ENCODE peak calls at places on chromosomes 1 and 21, in ten cellular contexts. One of them, this sample, is unnamed.
A peak's percentile ranks its signal among the peaks of the same experiment; 100 is the strongest.

GRCh38 chr1:54095543-54096286 is 42.3 kb downstream of the TCEANC2 start:
- DNase-seq in tibial nerve: no peak
- DNase-seq in A549: no peak
- DNase-seq in spleen: no peak
- DNase-seq in right lobe of liver: no peak
- DNase-seq in uterus: peak; percentile 39
- DNase-seq in endothelial cell of umbilical vein: peak; percentile 53
- DNase-seq in esophagus squamous epithelium: no peak
- DNase-seq in transverse colon: no peak
- DNase-seq in gastrocnemius medialis: no peak
- DNase-seq in this sample: no peak

GRCh38 chr1:220281159-220281574 is 8.9 kb upstream of the RAB3GAP2 start:
- DNase-seq in gastrocnemius medialis: no peak
- DNase-seq in transverse colon: no peak
- DNase-seq in esophagus squamous epithelium: no peak
- DNase-seq in tibial nerve: no peak
- DNase-seq in uterus: no peak
- DNase-seq in spleen: no peak
- DNase-seq in A549: peak; percentile 26
- DNase-seq in endothelial cell of umbilical vein: peak; percentile 53
- DNase-seq in right lobe of liver: no peak
- DNase-seq in this sample: no peak

GRCh38 chr21:32329776-32330175 is 31.1 kb downstream of the MRAP start:
- DNase-seq in right lobe of liver: peak; percentile 12
- DNase-seq in spleen: no peak
- DNase-seq in tibial nerve: no peak
- DNase-seq in A549: no peak
- DNase-seq in uterus: no peak
- DNase-seq in esophagus squamous epithelium: no peak
- DNase-seq in gastrocnemius medialis: no peak
- DNase-seq in endothelial cell of umbilical vein: peak; percentile 73
- DNase-seq in transverse colon: no peak
- DNase-seq in this sample: no peak

GRCh38 chr1:18288609-18289219 is 181.1 kb downstream of the IGSF21 start:
- DNase-seq in endothelial cell of umbilical vein: no peak
- DNase-seq in tibial nerve: no peak
- DNase-seq in transverse colon: no peak
- DNase-seq in right lobe of liver: no peak
- DNase-seq in spleen: no peak
- DNase-seq in uterus: no peak
- DNase-seq in esophagus squamous epithelium: no peak
- DNase-seq in gastrocnemius medialis: no peak
- DNase-seq in A549: no peak
- DNase-seq in this sample: no peak

GRCh38 chr1:91697322-91698260 is 188.4 kb downstream of the TGFBR3 start:
- DNase-seq in endothelial cell of umbilical vein: no peak
- DNase-seq in right lobe of liver: no peak
- DNase-seq in gastrocnemius medialis: no peak
- DNase-seq in esophagus squamous epithelium: no peak
- DNase-seq in spleen: no peak
- DNase-seq in uterus: no peak
- DNase-seq in transverse colon: no peak
- DNase-seq in A549: no peak
- DNase-seq in tibial nerve: no peak
- DNase-seq in this sample: no peak

GRCh38 chr1:21468597-21468996 is 28.7 kb downstream of the NBPF3 start:
- DNase-seq in gastrocnemius medialis: no peak
- DNase-seq in endothelial cell of umbilical vein: peak; percentile 16
- DNase-seq in esophagus squamous epithelium: no peak
- DNase-seq in A549: peak; percentile 33
- DNase-seq in tibial nerve: no peak
- DNase-seq in transverse colon: no peak
- DNase-seq in uterus: no peak
- DNase-seq in right lobe of liver: no peak
- DNase-seq in spleen: no peak
- DNase-seq in this sample: peak; percentile 80

GRCh38 chr1:165224504-165224903 is 132.0 kb downstream of the LMX1A start:
- DNase-seq in transverse colon: no peak
- DNase-seq in A549: no peak
- DNase-seq in gastrocnemius medialis: no peak
- DNase-seq in esophagus squamous epithelium: no peak
- DNase-seq in tibial nerve: no peak
- DNase-seq in right lobe of liver: no peak
- DNase-seq in endothelial cell of umbilical vein: no peak
- DNase-seq in spleen: no peak
- DNase-seq in uterus: no peak
- DNase-seq in this sample: no peak

GRCh38 chr21:21165063-21165645 is 166.9 kb downstream of the NCAM2 start:
- DNase-seq in A549: no peak
- DNase-seq in spleen: no peak
- DNase-seq in right lobe of liver: no peak
- DNase-seq in transverse colon: no peak
- DNase-seq in tibial nerve: peak; percentile 26
- DNase-seq in gastrocnemius medialis: no peak
- DNase-seq in esophagus squamous epithelium: no peak
- DNase-seq in uterus: no peak
- DNase-seq in endothelial cell of umbilical vein: no peak
- DNase-seq in this sample: no peak

GRCh38 chr1:152104854-152105253 is 10.4 kb downstream of the TCHH start:
- DNase-seq in spleen: no peak
- DNase-seq in right lobe of liver: no peak
- DNase-seq in endothelial cell of umbilical vein: no peak
- DNase-seq in esophagus squamous epithelium: no peak
- DNase-seq in A549: no peak
- DNase-seq in transverse colon: no peak
- DNase-seq in gastrocnemius medialis: no peak
- DNase-seq in uterus: no peak
- DNase-seq in tibial nerve: no peak
- DNase-seq in this sample: no peak

GRCh38 chr21:31132574-31133242 is 94.4 kb upstream of the KRTAP19-8 start:
- DNase-seq in spleen: no peak
- DNase-seq in A549: no peak
- DNase-seq in tibial nerve: no peak
- DNase-seq in esophagus squamous epithelium: no peak
- DNase-seq in gastrocnemius medialis: no peak
- DNase-seq in transverse colon: peak; percentile 43
- DNase-seq in uterus: no peak
- DNase-seq in endothelial cell of umbilical vein: no peak
- DNase-seq in right lobe of liver: no peak
- DNase-seq in this sample: no peak

GRCh38 chr1:89831462-89832113 is 10.8 kb downstream of the LRRC8D start:
- DNase-seq in tibial nerve: no peak
- DNase-seq in esophagus squamous epithelium: no peak
- DNase-seq in A549: no peak
- DNase-seq in gastrocnemius medialis: no peak
- DNase-seq in endothelial cell of umbilical vein: no peak
- DNase-seq in transverse colon: no peak
- DNase-seq in spleen: no peak
- DNase-seq in uterus: no peak
- DNase-seq in right lobe of liver: no peak
- DNase-seq in this sample: no peak

GRCh38 chr21:34132202-34132601 is 58.8 kb downstream of the MRPS6 start:
- DNase-seq in uterus: no peak
- DNase-seq in right lobe of liver: no peak
- DNase-seq in tibial nerve: no peak
- DNase-seq in gastrocnemius medialis: peak; percentile 49
- DNase-seq in esophagus squamous epithelium: no peak
- DNase-seq in A549: no peak
- DNase-seq in spleen: no peak
- DNase-seq in transverse colon: no peak
- DNase-seq in endothelial cell of umbilical vein: no peak
- DNase-seq in this sample: peak; percentile 77

GRCh38 chr21:34132905-34133304 is 59.5 kb downstream of the MRPS6 start:
- DNase-seq in transverse colon: no peak
- DNase-seq in esophagus squamous epithelium: no peak
- DNase-seq in endothelial cell of umbilical vein: no peak
- DNase-seq in uterus: no peak
- DNase-seq in spleen: no peak
- DNase-seq in gastrocnemius medialis: no peak
- DNase-seq in A549: no peak
- DNase-seq in tibial nerve: no peak
- DNase-seq in right lobe of liver: no peak
- DNase-seq in this sample: peak; percentile 26

GRCh38 chr21:34135330-34135729 is 62.0 kb downstream of the MRPS6 start:
- DNase-seq in endothelial cell of umbilical vein: no peak
- DNase-seq in A549: no peak
- DNase-seq in right lobe of liver: no peak
- DNase-seq in esophagus squamous epithelium: no peak
- DNase-seq in transverse colon: no peak
- DNase-seq in spleen: no peak
- DNase-seq in uterus: no peak
- DNase-seq in gastrocnemius medialis: no peak
- DNase-seq in tibial nerve: no peak
- DNase-seq in this sample: peak; percentile 29

GRCh38 chr21:34133392-34133791 is 60.0 kb downstream of the MRPS6 start:
- DNase-seq in endothelial cell of umbilical vein: no peak
- DNase-seq in tibial nerve: no peak
- DNase-seq in spleen: no peak
- DNase-seq in esophagus squamous epithelium: no peak
- DNase-seq in uterus: no peak
- DNase-seq in right lobe of liver: no peak
- DNase-seq in A549: no peak
- DNase-seq in gastrocnemius medialis: no peak
- DNase-seq in transverse colon: no peak
- DNase-seq in this sample: peak; percentile 55

DNA sequence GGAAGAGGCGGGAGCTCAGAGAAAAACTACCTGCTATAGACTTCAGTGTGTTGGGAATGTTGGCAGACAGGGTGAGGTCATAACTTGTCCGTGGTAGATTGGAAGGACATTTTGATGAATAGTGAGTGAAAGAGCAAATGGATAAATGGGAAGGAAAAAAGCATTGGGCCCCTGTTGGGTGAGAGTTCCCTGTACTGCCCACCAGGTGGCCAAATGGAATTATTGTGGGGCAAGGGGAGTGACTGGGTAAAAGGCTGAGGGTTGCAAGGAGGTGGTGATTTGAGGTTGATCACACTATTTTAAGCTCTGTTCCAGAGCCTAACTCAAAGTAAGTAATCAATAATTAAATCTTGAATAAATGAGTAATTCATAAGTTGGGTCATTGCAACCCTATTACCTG is 60.4 kb downstream of the MRPS6 start:
- DNase-seq in endothelial cell of umbilical vein: no peak
- DNase-seq in uterus: no peak
- DNase-seq in gastrocnemius medialis: no peak
- DNase-seq in tibial nerve: no peak
- DNase-seq in esophagus squamous epithelium: no peak
- DNase-seq in transverse colon: no peak
- DNase-seq in A549: no peak
- DNase-seq in spleen: no peak
- DNase-seq in right lobe of liver: no peak
- DNase-seq in this sample: no peak
- H3K9me3 ChIP-seq in endothelial cell of umbilical vein: no peaks in the 10 kb centered on the region
- H3K9me3 ChIP-seq in uterus: no peaks in the 10 kb centered on the region
- H3K9me3 ChIP-seq in gastrocnemius medialis: no peaks in the 10 kb centered on the region
- H3K9me3 ChIP-seq in tibial nerve: no peaks in the 10 kb centered on the region
- H3K9me3 ChIP-seq in esophagus squamous epithelium: no peaks in the 10 kb centered on the region
- H3K9me3 ChIP-seq in transverse colon: no peaks in the 10 kb centered on the region
- H3K9me3 ChIP-seq in A549: no peaks in the 10 kb centered on the region
- H3K9me3 ChIP-seq in spleen: peaks cover 16% of the 10 kb centered on the region
- H3K9me3 ChIP-seq in right lobe of liver: no peaks in the 10 kb centered on the region
- H3K9me3 ChIP-seq in this sample: no peaks in the 10 kb centered on the region

GRCh38 chr1:176206961-176207902 is at the start of gene COP1:
- DNase-seq in tibial nerve: peak; percentile 87
- DNase-seq in A549: peak; percentile 95
- DNase-seq in esophagus squamous epithelium: peak; percentile 59
- DNase-seq in gastrocnemius medialis: peak; percentile 95
- DNase-seq in endothelial cell of umbilical vein: peak; percentile 95
- DNase-seq in uterus: peak; percentile 94
- DNase-seq in transverse colon: peak; percentile 99
- DNase-seq in spleen: peak; percentile 99
- DNase-seq in right lobe of liver: peak; percentile 98
- DNase-seq in this sample: peak; percentile 99
- TF ChIP-seq POLR2A in tibial nerve: peak; percentile 64
- TF ChIP-seq POLR2A in A549: peak; percentile 78
- TF ChIP-seq POLR2A in esophagus squamous epithelium: no peak
- TF ChIP-seq POLR2A in gastrocnemius medialis: peak; percentile 83
- TF ChIP-seq POLR2A in endothelial cell of umbilical vein: peak; percentile 86
- TF ChIP-seq POLR2A in uterus: peak; percentile 64
- TF ChIP-seq POLR2A in transverse colon: peak; percentile 79
- TF ChIP-seq POLR2A in spleen: peak; percentile 89
- TF ChIP-seq POLR2A in right lobe of liver: peak; percentile 90
- TF ChIP-seq POLR2A in this sample: peak; percentile 52

GRCh38 chr1:201562257-201562656 is 23.3 kb downstream of the NAV1 start:
- DNase-seq in right lobe of liver: no peak
- DNase-seq in gastrocnemius medialis: no peak
- DNase-seq in endothelial cell of umbilical vein: no peak
- DNase-seq in tibial nerve: no peak
- DNase-seq in esophagus squamous epithelium: no peak
- DNase-seq in uterus: no peak
- DNase-seq in transverse colon: no peak
- DNase-seq in spleen: no peak
- DNase-seq in A549: peak; percentile 43
- DNase-seq in this sample: no peak

GRCh38 chr1:201565024-201565730 is 26.2 kb downstream of the NAV1 start:
- DNase-seq in esophagus squamous epithelium: no peak
- DNase-seq in tibial nerve: no peak
- DNase-seq in endothelial cell of umbilical vein: no peak
- DNase-seq in gastrocnemius medialis: peak; percentile 30
- DNase-seq in right lobe of liver: no peak
- DNase-seq in A549: no peak
- DNase-seq in transverse colon: no peak
- DNase-seq in spleen: peak; percentile 51
- DNase-seq in uterus: no peak
- DNase-seq in this sample: no peak

GRCh38 chr1:201563406-201563780 is 24.5 kb downstream of the NAV1 start:
- DNase-seq in endothelial cell of umbilical vein: no peak
- DNase-seq in gastrocnemius medialis: no peak
- DNase-seq in right lobe of liver: no peak
- DNase-seq in A549: no peak
- DNase-seq in esophagus squamous epithelium: no peak
- DNase-seq in uterus: no peak
- DNase-seq in transverse colon: no peak
- DNase-seq in spleen: no peak
- DNase-seq in tibial nerve: no peak
- DNase-seq in this sample: no peak

GRCh38 chr1:201562659-201563405 is 23.9 kb downstream of the NAV1 start:
- DNase-seq in spleen: peak; percentile 7
- DNase-seq in uterus: peak; percentile 71
- DNase-seq in esophagus squamous epithelium: no peak
- DNase-seq in endothelial cell of umbilical vein: no peak
- DNase-seq in tibial nerve: no peak
- DNase-seq in right lobe of liver: no peak
- DNase-seq in gastrocnemius medialis: no peak
- DNase-seq in A549: peak; percentile 30
- DNase-seq in transverse colon: no peak
- DNase-seq in this sample: no peak

GRCh38 chr1:201563941-201564340 is 25.0 kb downstream of the NAV1 start:
- DNase-seq in uterus: no peak
- DNase-seq in transverse colon: no peak
- DNase-seq in A549: no peak
- DNase-seq in esophagus squamous epithelium: no peak
- DNase-seq in tibial nerve: no peak
- DNase-seq in right lobe of liver: no peak
- DNase-seq in endothelial cell of umbilical vein: no peak
- DNase-seq in gastrocnemius medialis: no peak
- DNase-seq in spleen: peak; percentile 21
- DNase-seq in this sample: no peak
- H3K4me3 ChIP-seq in uterus: no peak overlapping the region
- H3K4me3 ChIP-seq in transverse colon: no peak overlapping the region
- H3K4me3 ChIP-seq in A549: no peak overlapping the region
- H3K4me3 ChIP-seq in esophagus squamous epithelium: no peak overlapping the region
- H3K4me3 ChIP-seq in tibial nerve: no peak overlapping the region
- H3K4me3 ChIP-seq in right lobe of liver: no peak overlapping the region
- H3K4me3 ChIP-seq in endothelial cell of umbilical vein: no peak overlapping the region
- H3K4me3 ChIP-seq in gastrocnemius medialis: no peak overlapping the region
- H3K4me3 ChIP-seq in spleen: no peak overlapping the region
- H3K4me3 ChIP-seq in this sample: no peak overlapping the region

GRCh38 chr21:19781881-19782652 is 1216.1 kb upstream of the NCAM2 start:
- DNase-seq in spleen: no peak
- DNase-seq in A549: no peak
- DNase-seq in endothelial cell of umbilical vein: no peak
- DNase-seq in gastrocnemius medialis: no peak
- DNase-seq in transverse colon: no peak
- DNase-seq in right lobe of liver: no peak
- DNase-seq in tibial nerve: no peak
- DNase-seq in esophagus squamous epithelium: no peak
- DNase-seq in uterus: no peak
- DNase-seq in this sample: no peak
- H3K9me3 ChIP-seq in spleen: peaks cover 46% of the 10 kb centered on the region
- H3K9me3 ChIP-seq in A549: no peaks in the 10 kb centered on the region
- H3K9me3 ChIP-seq in endothelial cell of umbilical vein: no peaks in the 10 kb centered on the region
- H3K9me3 ChIP-seq in gastrocnemius medialis: no peaks in the 10 kb centered on the region
- H3K9me3 ChIP-seq in transverse colon: peaks cover 6% of the 10 kb centered on the region
- H3K9me3 ChIP-seq in right lobe of liver: no peaks in the 10 kb centered on the region
- H3K9me3 ChIP-seq in tibial nerve: no peaks in the 10 kb centered on the region
- H3K9me3 ChIP-seq in esophagus squamous epithelium: peaks cover 21% of the 10 kb centered on the region
- H3K9me3 ChIP-seq in uterus: no peaks in the 10 kb centered on the region
- H3K9me3 ChIP-seq in this sample: no peaks in the 10 kb centered on the region